ENCODE peak calls at places on chromosome 3, in ten cellular contexts. Q is brain microvascular endothelial cell; E is T1000; F is stimulated activated CD8-positive, alpha-beta memory T cell treated with anti-CD3 and anti-CD28 coated beads, Interleukin-4, amount 100 ng/mL, for 1 hour; R is AG08395; Z is WERI-Rb-1; I is T-helper 1 cell; H is activated CD4-positive, alpha-beta T cell treated with anti-CD3 and anti-CD28 coated beads, Interleukin-2, amount 50 U/mL, for 1 hour; C is NT2/D1; V is HEK293T. P is an unnamed sample.

GRCh38 chr3:71087109-71088018 is 496.2 kb downstream of the FOXP1 start:
- DNase-seq in V (no peak), C (no peak), I (peak; percentile 79), Q (peak; percentile 78), E (no peak), R (no peak), H (no peak), Z (no peak), F (no peak), P (no peak)

GRCh38 chr3:13012228-13012691 is 61.0 kb downstream of the IQSEC1 start:
- DNase-seq in Z (no peak), R (peak; percentile 58), H (peak; percentile 44), V (no peak), I (peak; percentile 88), C (no peak), F (no peak), Q (no peak), E (no peak), P (peak; percentile 84)

GRCh38 chr3:31732548-31732947 is 199.8 kb downstream of the STT3B start:
- DNase-seq in Z (no peak), E (no peak), C (no peak), V (no peak), R (no peak), F (no peak), I (no peak), H (no peak), Q (no peak), P (peak; percentile 66)

GRCh38 chr3:119716998-119717397 is 14.2 kb downstream of the CFAP91 start:
- DNase-seq in V (no peak), H (no peak), E (no peak), F (no peak), Q (no peak), I (no peak), Z (no peak), C (no peak), R (no peak), P (no peak)

GRCh38 chr3:106029941-106030619 is 161.3 kb upstream of the CBLB start:
- DNase-seq in Z (no peak), Q (no peak), V (no peak), R (no peak), C (no peak), H (no peak), F (no peak), E (no peak), I (no peak), P (no peak)

GRCh38 chr3:58627580-58627894 is 39.0 kb downstream of the FAM3D start:
- DNase-seq in F (no peak), Z (no peak), E (peak; percentile 21), C (no peak), Q (no peak), I (no peak), R (no peak), H (no peak), V (no peak), P (peak; percentile 84)

GRCh38 chr3:124283644-124284008 is 291.7 kb upstream of the ROPN1 start:
- DNase-seq in R (no peak), C (no peak), Q (no peak), I (no peak), V (no peak), H (no peak), E (no peak), F (no peak), Z (no peak), P (no peak)

GRCh38 chr3:81550415-81550814 is 211.0 kb downstream of the GBE1 start:
- DNase-seq in Q (peak; percentile 1), C (no peak), R (no peak), I (no peak), H (no peak), E (peak; percentile 29), V (no peak), Z (no peak), F (no peak), P (no peak)

GRCh38 chr3:126883241-126883640 is 99.7 kb upstream of the PLXNA1 start:
- DNase-seq in Z (no peak), F (no peak), C (no peak), H (no peak), Q (no peak), V (no peak), R (peak; percentile 49), E (no peak), I (no peak), P (no peak)

GRCh38 chr3:157130138-157130880 is 29.6 kb downstream of the CCNL1 start:
- DNase-seq in F (peak; percentile 27), H (peak; percentile 80), R (peak; percentile 58), E (peak; percentile 20), Q (peak; percentile 66), C (peak; percentile 57), V (peak; percentile 54), Z (peak; percentile 52), I (peak; percentile 86), P (peak; percentile 43)

GRCh38 chr3:115709931-115710330 is 86.6 kb downstream of the GAP43 start:
- DNase-seq in V (no peak), R (no peak), H (no peak), Q (no peak), Z (no peak), I (no peak), F (no peak), E (no peak), C (no peak), P (no peak)

GRCh38 chr3:99409961-99410360 is 228.4 kb upstream of the COL8A1 start:
- DNase-seq in R (no peak), I (no peak), Z (no peak), E (no peak), Q (no peak), H (no peak), C (no peak), F (no peak), V (no peak), P (no peak)

GRCh38 chr3:10672422-10672821 is 143.6 kb upstream of the SLC6A11 start:
- DNase-seq in V (no peak), H (no peak), E (no peak), Q (no peak), I (no peak), C (no peak), R (no peak), F (no peak), Z (no peak), P (peak; percentile 70)

GRCh38 chr3:154095832-154096421 is 25.3 kb upstream of the ARHGEF26 start:
- DNase-seq in R (peak; percentile 21), E (no peak), Z (no peak), F (no peak), H (no peak), C (no peak), V (no peak), Q (peak; percentile 20), I (no peak), P (no peak)

GRCh38 chr3:23404241-23404640 is 201.1 kb downstream of the UBE2E2 start:
- DNase-seq in E (no peak), Q (no peak), Z (no peak), V (no peak), F (no peak), R (no peak), H (no peak), I (no peak), C (no peak), P (no peak)

GRCh38 chr3:17730318-17730967 is 12.0 kb downstream of the TBC1D5 start:
- DNase-seq in E (peak; percentile 44), F (no peak), C (no peak), Q (peak; percentile 92), I (no peak), Z (no peak), V (peak; percentile 74), R (no peak), H (no peak), P (peak; percentile 52)

GRCh38 chr3:123728014-123728413 is 143.2 kb upstream of the HACD2 start:
- DNase-seq in C (no peak), E (no peak), I (no peak), Z (no peak), V (no peak), R (peak; percentile 34), H (no peak), F (no peak), Q (no peak), P (no peak)

GRCh38 chr3:64203216-64203615 is 22.1 kb downstream of the PRICKLE2 start:
- DNase-seq in H (no peak), V (no peak), Z (no peak), Q (no peak), F (no peak), I (no peak), E (no peak), R (no peak), C (no peak), P (no peak)